ENCODE peak calls at places on chromosomes 1 and 21, in eight cellular contexts. Z is WERI-Rb-1; J is adrenal gland; F is T-helper 17 cell; C is posterior vena cava; U is mesendoderm; H is neural crest cell; L is CD4-positive, alpha-beta T cell. D is an unnamed sample.

GRCh38 chr21:45078877-45079281 is 4.5 kb downstream of the ADARB1 start:
- DNase-seq in Z (no peak), L (peak; percentile 63), F (peak; percentile 69), U (no peak), C (no peak), J (no peak), H (no peak), D (peak; percentile 47)

GRCh38 chr1:181014431-181015257 is 8.0 kb downstream of the STX6 start:
- DNase-seq in Z (no peak), J (no peak), L (no peak), H (no peak), F (no peak), U (no peak), C (no peak), D (no peak)

GRCh38 chr1:61244114-61244513 is 161.8 kb downstream of the NFIA start:
- DNase-seq in Z (no peak), U (no peak), J (no peak), L (no peak), H (no peak), F (no peak), C (no peak), D (no peak)

GRCh38 chr1:3945916-3946840 is 46.1 kb upstream of the C1orf174 start:
- DNase-seq in C (peak; percentile 67), U (no peak), Z (no peak), F (no peak), J (no peak), L (no peak), H (no peak), D (no peak)

GRCh38 chr1:218344814-218345672 is at the start of gene TGFB2:
- DNase-seq in H (peak; percentile 12), F (no peak), Z (peak; percentile 53), U (peak; percentile 68), J (peak; percentile 67), L (no peak), C (no peak), D (no peak)

GRCh38 chr21:43287111-43287973 is 118.5 kb downstream of the CRYAA start:
- DNase-seq in L (no peak), U (no peak), Z (no peak), F (no peak), J (no peak), C (no peak), H (no peak), D (no peak)

GRCh38 chr1:105337427-105337826 is 1587.7 kb downstream of the AMY1C start:
- DNase-seq in U (no peak), J (no peak), Z (no peak), L (no peak), C (no peak), F (no peak), H (no peak), D (no peak)

GRCh38 chr1:190478193-190479007 is 736 bp upstream of the BRINP3 start:
- DNase-seq in H (peak; percentile 22), F (no peak), J (no peak), U (peak; percentile 77), C (no peak), L (no peak), Z (no peak), D (no peak)

GRCh38 chr1:237235080-237235479 is 193.1 kb downstream of the RYR2 start:
- DNase-seq in J (no peak), Z (no peak), F (no peak), C (no peak), U (no peak), L (no peak), H (no peak), D (no peak)

GRCh38 chr1:17319561-17320350 is 11.8 kb downstream of the PADI4 start:
- DNase-seq in L (no peak), J (no peak), H (no peak), C (peak; percentile 17), F (no peak), U (no peak), Z (no peak), D (no peak)

GRCh38 chr21:16085436-16085835 is 355.7 kb downstream of the USP25 start:
- DNase-seq in H (no peak), C (no peak), L (no peak), U (no peak), J (no peak), Z (no peak), F (no peak), D (no peak)

GRCh38 chr1:42175314-42176054 is 10.9 kb upstream of the GUCA2A start:
- DNase-seq in C (no peak), U (no peak), L (no peak), H (no peak), Z (no peak), J (no peak), F (no peak), D (no peak)

GRCh38 chr1:33188572-33189275 is 6.9 kb upstream of the TRIM62 start:
- DNase-seq in F (no peak), H (no peak), U (no peak), Z (peak; percentile 64), L (no peak), C (no peak), J (no peak), D (no peak)

GRCh38 chr1:185813401-185813979 is 79.3 kb downstream of the HMCN1 start:
- DNase-seq in U (peak; percentile 67), Z (no peak), J (no peak), H (no peak), C (no peak), L (no peak), F (no peak), D (no peak)

D was measured in effector CD8-positive, alpha-beta T cell.